ENCODE peak calls at places on chromosome 1, in seven cellular contexts. P is psoas muscle; I is CD4-positive, alpha-beta T cell; F is aorta; B is K562; K is spleen; O is tibial nerve. L is an unnamed sample.

GRCh38 chr1:156571261-156571958 is 955 bp downstream of the IQGAP3 start:
- DNase-seq in P (no peak), I (no peak), F (no peak), B (no peak), K (no peak), O (no peak), L (peak; percentile 34)

GRCh38 chr1:181969902-181970301 is 91.6 kb downstream of the ZNF648 start:
- DNase-seq in P (no peak), I (no peak), F (no peak), B (no peak), K (no peak), O (no peak), L (no peak)

GRCh38 chr1:145994391-145995120 is 1.8 kb downstream of the TXNIP start:
- DNase-seq in P (peak; percentile 68), I (peak; percentile 36), F (no peak), B (peak; percentile 33), K (no peak), O (no peak), L (no peak)

GRCh38 chr1:57061369-57061768 is 95.6 kb upstream of the C8B start:
- DNase-seq in P (no peak), I (no peak), F (no peak), B (no peak), K (no peak), O (no peak), L (no peak)

GRCh38 chr1:46202975-46203737 is at the start of gene LURAP1:
- DNase-seq in P (peak; percentile 74), I (peak; percentile 31), F (peak; percentile 92), B (peak; percentile 77), K (peak; percentile 81), O (peak; percentile 22), L (no peak)

GRCh38 chr1:6157132-6157527 is 23.0 kb downstream of the CHD5 start:
- DNase-seq in P (no peak), I (no peak), F (no peak), B (no peak), K (no peak), O (no peak), L (no peak)

GRCh38 chr1:235908742-235909520 is 42.2 kb upstream of the LYST start:
- DNase-seq in P (no peak), I (no peak), F (no peak), B (no peak), K (no peak), O (no peak), L (no peak)

GRCh38 chr1:44557756-44558155 is 116.5 kb downstream of the TMEM53 start:
- DNase-seq in P (no peak), I (no peak), F (peak; percentile 17), B (no peak), K (no peak), O (no peak), L (no peak)

GRCh38 chr1:8947127-8947691 is 1.5 kb downstream of the CA6 start:
- DNase-seq in P (no peak), I (no peak), F (no peak), B (no peak), K (peak; percentile 78), O (no peak), L (no peak)

GRCh38 chr1:17687125-17687524 is 68.0 kb upstream of the ACTL8 start:
- DNase-seq in P (no peak), I (no peak), F (no peak), B (no peak), K (no peak), O (no peak), L (no peak)

GRCh38 chr1:26203642-26204318 is 13.4 kb downstream of the CATSPER4 start:
- DNase-seq in P (no peak), I (no peak), F (no peak), B (no peak), K (no peak), O (no peak), L (no peak)

GRCh38 chr1:239844833-239845232 is 246.8 kb upstream of the FMN2 start:
- DNase-seq in P (no peak), I (no peak), F (no peak), B (no peak), K (no peak), O (no peak), L (no peak)

GRCh38 chr1:69269491-69269890 is 298.2 kb upstream of the LRRC7 start:
- DNase-seq in P (no peak), I (no peak), F (no peak), B (no peak), K (no peak), O (no peak), L (no peak)

DNA sequence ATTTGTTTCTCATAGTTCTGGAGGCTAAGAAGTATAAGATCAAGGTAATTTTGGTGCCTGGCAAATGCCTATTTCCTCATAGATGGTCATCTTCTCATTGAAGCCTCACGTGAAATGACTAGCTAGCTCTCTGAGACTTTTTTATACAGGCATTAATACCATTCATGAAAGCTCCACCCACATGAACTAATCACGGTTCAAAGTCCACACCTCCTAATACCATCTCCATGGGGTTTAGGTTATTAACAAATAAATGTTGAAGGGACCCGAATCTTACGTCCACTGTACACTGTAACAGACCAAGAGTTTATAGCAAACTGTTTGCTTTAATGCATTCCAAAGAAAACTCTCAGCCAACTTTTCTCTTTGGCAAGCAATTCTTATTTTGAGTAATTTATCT is 296.2 kb upstream of the LRRC7 start:
- DNase-seq in P (no peak), I (no peak), F (no peak), B (no peak), K (no peak), O (no peak), L (no peak)
- H3K9me3 ChIP-seq in P (no peaks in the 10 kb centered on the region), I (no peaks in the 10 kb centered on the region), F (no peaks in the 10 kb centered on the region), B (no peaks in the 10 kb centered on the region), K (peaks cover 4% of the 10 kb centered on the region), O (no peaks in the 10 kb centered on the region), L (no peaks in the 10 kb centered on the region)

DNA sequence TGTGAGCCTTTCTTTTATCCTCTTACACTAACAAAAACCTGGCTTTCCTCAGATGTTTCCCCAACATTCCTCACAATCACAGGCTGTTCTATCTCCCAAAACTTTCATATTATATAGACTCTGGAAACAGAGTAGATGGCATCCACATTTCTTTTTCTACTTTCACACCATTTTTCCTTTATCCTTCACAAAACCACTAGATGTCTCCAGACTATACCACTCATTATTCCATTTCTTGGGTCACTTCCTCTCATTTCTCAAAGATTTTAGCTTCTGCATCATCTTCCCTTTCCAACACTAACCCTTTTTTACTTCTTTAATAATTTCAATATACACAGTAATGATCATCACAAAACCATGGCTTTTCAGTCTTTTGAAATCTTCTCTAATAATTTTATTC is 286.0 kb upstream of the DEPDC1 start:
- DNase-seq in P (no peak), I (no peak), F (no peak), B (no peak), K (no peak), O (no peak), L (no peak)
- H3K9me3 ChIP-seq in P (no peaks in the 10 kb centered on the region), I (no peaks in the 10 kb centered on the region), F (peaks cover 4% of the 10 kb centered on the region), B (no peaks in the 10 kb centered on the region), K (peaks cover 28% of the 10 kb centered on the region), O (no peaks in the 10 kb centered on the region), L (no peaks in the 10 kb centered on the region)

GRCh38 chr1:159439422-159439821 is at the start of gene OR10J1:
- DNase-seq in P (no peak), I (no peak), F (no peak), B (no peak), K (no peak), O (no peak), L (no peak)
- H3K9me3 ChIP-seq in P (no peaks in the 10 kb centered on the region), I (no peaks in the 10 kb centered on the region), F (peaks cover 1% of the 10 kb centered on the region), B (no peaks in the 10 kb centered on the region), K (no peaks in the 10 kb centered on the region), O (no peaks in the 10 kb centered on the region), L (no peaks in the 10 kb centered on the region)

GRCh38 chr1:117433943-117434342 is 66.7 kb downstream of the MAN1A2 start:
- DNase-seq in P (no peak), I (no peak), F (no peak), B (no peak), K (no peak), O (no peak), L (no peak)

DNA sequence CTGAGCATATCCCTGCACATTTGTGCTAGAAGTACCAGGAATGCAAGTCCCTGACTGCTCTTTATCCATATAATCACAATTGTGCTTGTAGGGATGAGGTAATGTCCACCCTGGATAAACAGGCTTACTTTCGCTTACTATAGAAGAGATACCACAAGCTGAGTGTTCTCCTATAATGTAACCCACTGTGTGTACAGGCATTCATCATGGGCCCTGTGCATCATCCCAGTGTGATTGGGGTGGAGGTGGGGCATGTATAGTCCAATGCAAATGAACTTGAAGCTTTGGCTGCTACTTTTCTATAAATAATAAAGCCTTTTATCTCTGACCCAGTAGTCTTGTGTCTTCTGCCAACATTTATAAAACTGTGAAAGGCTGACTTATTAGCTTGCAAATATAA is 69.3 kb downstream of the MAN1A2 start:
- DNase-seq in P (no peak), I (no peak), F (no peak), B (no peak), K (no peak), O (no peak), L (no peak)
- H3K9me3 ChIP-seq in P (no peaks in the 10 kb centered on the region), I (no peaks in the 10 kb centered on the region), F (no peaks in the 10 kb centered on the region), B (no peaks in the 10 kb centered on the region), K (no peaks in the 10 kb centered on the region), O (no peaks in the 10 kb centered on the region), L (no peaks in the 10 kb centered on the region)

DNA sequence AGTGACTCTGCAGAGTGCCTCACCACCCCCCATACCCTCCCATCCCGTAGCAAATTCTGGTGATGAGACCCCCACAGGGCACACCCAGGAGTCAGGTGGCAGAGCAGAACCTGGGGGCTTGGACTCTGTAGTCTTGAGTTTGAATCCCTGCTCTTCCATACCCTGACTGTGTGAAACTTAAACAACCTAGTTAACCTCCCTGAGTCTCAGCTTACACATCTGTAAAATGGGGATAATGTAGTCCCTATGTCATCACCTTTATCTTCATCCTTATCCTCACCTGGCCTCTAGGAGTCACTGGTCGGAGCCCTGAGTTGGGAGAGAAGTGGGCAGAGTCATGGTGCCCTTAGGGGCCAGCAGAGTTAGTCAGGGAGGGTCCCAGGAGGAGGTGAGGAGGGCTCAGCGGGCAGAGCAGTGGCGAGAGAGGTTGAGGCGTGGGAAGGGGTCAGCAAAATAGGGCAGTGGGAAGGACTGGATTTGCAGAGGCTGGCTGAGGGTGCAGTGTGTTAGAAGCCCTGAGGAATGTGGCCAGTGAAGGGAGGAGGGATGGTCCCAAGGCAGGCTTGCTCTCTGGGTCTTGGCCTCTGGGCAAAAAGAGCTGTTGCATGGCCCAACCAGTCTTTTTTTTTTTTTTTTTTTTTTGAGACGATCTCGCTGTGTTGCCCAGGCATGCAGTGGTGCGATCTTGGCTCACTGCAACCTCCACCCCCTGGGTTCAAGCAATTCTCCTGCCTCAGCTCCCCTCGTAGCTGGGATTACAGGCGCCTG is 18.6 kb downstream of the C1orf167 start:
- DNase-seq in P (no peak), I (no peak), F (no peak), B (no peak), K (no peak), O (no peak), L (no peak)
- H3K9me3 ChIP-seq in P (no peaks in the 10 kb centered on the region), I (no peaks in the 10 kb centered on the region), F (no peaks in the 10 kb centered on the region), B (no peaks in the 10 kb centered on the region), K (no peaks in the 10 kb centered on the region), O (no peaks in the 10 kb centered on the region), L (no peaks in the 10 kb centered on the region)

GRCh38 chr1:40454873-40455272 is 4.6 kb downstream of the ZFP69B start:
- DNase-seq in P (no peak), I (no peak), F (no peak), B (no peak), K (no peak), O (no peak), L (no peak)
- H3K9me3 ChIP-seq in P (peaks cover 43% of the 10 kb centered on the region), I (peaks cover 58% of the 10 kb centered on the region), F (peaks cover 8% of the 10 kb centered on the region), B (peaks cover 26% of the 10 kb centered on the region), K (peaks cover 85% of the 10 kb centered on the region), O (peaks cover 6% of the 10 kb centered on the region), L (peaks cover 39% of the 10 kb centered on the region)

L was measured in SK-N-MC.